ENCODE peak calls at places on chromosomes 13 and 19, in four cellular contexts. J is stimulated activated CD4-positive, alpha-beta T cell treated with anti-CD3 and anti-CD28 coated beads, Interleukin-2, amount 100 ng/mL, for 48 hours; Z is NCI-H345; B is HFFc6. C is an unnamed sample.

GRCh38 chr13:88979465-88980180 is 1308.5 kb downstream of the SLITRK5 start:
- DNase-seq in J (no peak), B (no peak), Z (no peak), C (no peak)

GRCh38 chr19:31283701-31284100 is 65.5 kb downstream of the TSHZ3 start:
- DNase-seq in B (no peak), Z (no peak), J (no peak), C (no peak)

GRCh38 chr13:44396963-44397580 is 23.4 kb downstream of the SERP2 start:
- DNase-seq in B (peak; percentile 9), J (no peak), Z (no peak), C (no peak)

GRCh38 chr19:8004723-8005513 is 523 bp downstream of the ELAVL1 start:
- DNase-seq in J (no peak), Z (peak; percentile 26), B (peak; percentile 8), C (no peak)

GRCh38 chr19:48873476-48874308 is 1.5 kb downstream of the PPP1R15A start:
- DNase-seq in B (no peak), J (no peak), Z (no peak), C (no peak)

GRCh38 chr13:79434578-79434977 is 28.5 kb upstream of the RBM26 start:
- DNase-seq in J (no peak), Z (no peak), B (peak; percentile 55), C (no peak)

GRCh38 chr19:8022275-8022674 is 16.8 kb upstream of the ELAVL1 start:
- DNase-seq in B (no peak), Z (no peak), J (no peak), C (no peak)

GRCh38 chr19:10122066-10122465 is 2.4 kb upstream of the EIF3G start:
- DNase-seq in Z (no peak), J (no peak), B (peak; percentile 66), C (no peak)

GRCh38 chr19:55696301-55697068 is 21.5 kb downstream of the EPN1 start:
- DNase-seq in B (no peak), Z (no peak), J (no peak), C (no peak)

GRCh38 chr19:49809155-49809986 is 3.7 kb downstream of the FUZ start:
- DNase-seq in J (peak; percentile 19), B (no peak), Z (peak; percentile 49), C (peak; percentile 19)

GRCh38 chr13:59677430-59677829 is 486.3 kb downstream of the DIAPH3 start:
- DNase-seq in Z (no peak), J (no peak), B (no peak), C (no peak)

GRCh38 chr13:105363747-105364177 is 1171.7 kb downstream of the EFNB2 start:
- DNase-seq in B (no peak), Z (peak; percentile 81), J (no peak), C (no peak)

GRCh38 chr19:1512671-1513491 is at the start of gene ADAMTSL5:
- DNase-seq in B (peak; percentile 18), Z (no peak), J (peak; percentile 68), C (peak; percentile 42)

GRCh38 chr19:43105496-43105895 is 23.0 kb upstream of the PSG2 start:
- DNase-seq in Z (no peak), B (peak; percentile 21), J (no peak), C (no peak)

GRCh38 chr19:43555185-43555770 is 20.0 kb downstream of the XRCC1 start:
- DNase-seq in B (peak; percentile 50), Z (peak; percentile 28), J (peak; percentile 82), C (peak; percentile 59)

GRCh38 chr13:52642131-52642530 is at the start of gene HNRNPA1L2:
- DNase-seq in B (no peak), Z (no peak), J (no peak), C (no peak)

GRCh38 chr19:35240322-35240721 is 8.5 kb upstream of the LSR start:
- DNase-seq in B (no peak), J (no peak), Z (no peak), C (no peak)

GRCh38 chr19:5789886-5790572 is 934 bp downstream of the DUS3L start:
- DNase-seq in Z (no peak), B (no peak), J (no peak), C (no peak)

GRCh38 chr13:51861728-51862300 is at the start of gene CCDC70:
- DNase-seq in B (peak; percentile 21), J (no peak), Z (no peak), C (no peak)

GRCh38 chr13:98879965-98880364 is 97.9 kb downstream of the DOCK9 start:
- DNase-seq in J (no peak), B (no peak), Z (peak; percentile 61), C (no peak)

GRCh38 chr13:106568225-106569003 is 477 bp upstream of the ARGLU1 start:
- DNase-seq in B (no peak), Z (no peak), J (no peak), C (no peak)

GRCh38 chr13:67518785-67519184 is 288.6 kb upstream of the PCDH9 start:
- DNase-seq in Z (peak; percentile 37), J (no peak), B (no peak), C (no peak)

GRCh38 chr13:52405767-52406494 is at the start of gene THSD1:
- DNase-seq in B (peak; percentile 36), J (no peak), Z (peak; percentile 27), C (no peak)

GRCh38 chr19:14073925-14074838 is 1.6 kb downstream of the MISP3 start:
- DNase-seq in B (no peak), Z (peak; percentile 36), J (peak; percentile 34), C (no peak)

GRCh38 chr19:38304866-38305429 is 897 bp downstream of the C19orf33 start:
- DNase-seq in B (no peak), J (no peak), Z (peak; percentile 53), C (peak; percentile 93)

GRCh38 chr13:113559901-113560644 is 24.5 kb upstream of the TFDP1 start:
- DNase-seq in B (no peak), Z (no peak), J (no peak), C (no peak)

GRCh38 chr13:30443957-30444404 is 21.7 kb downstream of the UBE2L5 start:
- DNase-seq in B (no peak), J (no peak), Z (no peak), C (no peak)

GRCh38 chr19:44851427-44851826 is 5.3 kb downstream of the NECTIN2 start:
- DNase-seq in B (no peak), J (no peak), Z (peak; percentile 44), C (no peak)

GRCh38 chr13:97911311-97912138 is 42.0 kb upstream of the IPO5 start:
- DNase-seq in B (peak; percentile 22), J (peak; percentile 2), Z (no peak), C (peak; percentile 2)

GRCh38 chr19:10523135-10523636 is 5.9 kb upstream of the S1PR5 start:
- DNase-seq in Z (no peak), J (no peak), B (no peak), C (no peak)

GRCh38 chr19:38361633-38362075 is 12.7 kb upstream of the PSMD8 start:
- DNase-seq in J (peak; percentile 65), Z (peak; percentile 98), B (peak; percentile 43), C (peak; percentile 59)

GRCh38 chr19:54208784-54209057 is 8.1 kb downstream of the RPS9 start:
- DNase-seq in Z (no peak), J (no peak), B (no peak), C (no peak)

GRCh38 chr19:57664269-57665127 is 4.2 kb upstream of the ZSCAN4 start:
- DNase-seq in J (no peak), Z (peak; percentile 15), B (peak; percentile 12), C (peak; percentile 12)

GRCh38 chr13:97278395-97279078 is 56.4 kb downstream of the MBNL2 start:
- DNase-seq in Z (no peak), B (no peak), J (no peak), C (no peak)

GRCh38 chr13:42277618-42278276 is 5.8 kb downstream of the AKAP11 start:
- DNase-seq in B (no peak), J (no peak), Z (no peak), C (no peak)

GRCh38 chr19:1474765-1475351 is 4.2 kb downstream of the C19orf25 start:
- DNase-seq in Z (no peak), J (no peak), B (no peak), C (no peak)

GRCh38 chr19:27966390-27966816 is 1246.5 kb downstream of the UQCRFS1 start:
- DNase-seq in J (no peak), Z (peak; percentile 21), B (peak; percentile 15), C (no peak)

GRCh38 chr13:110161112-110161897 is 145.7 kb downstream of the COL4A1 start:
- DNase-seq in Z (no peak), J (no peak), B (no peak), C (no peak)

GRCh38 chr19:3386447-3387234 is 20.3 kb downstream of the NFIC start:
- DNase-seq in J (no peak), B (no peak), Z (no peak), C (no peak)

GRCh38 chr19:33621811-33622504 is at the start of gene CHST8:
- DNase-seq in Z (peak; percentile 68), J (no peak), B (no peak), C (peak; percentile 16)